ENCODE peak calls at places on chromosomes 1 and 21, in ten cellular contexts. G is breast epithelium; H is CD8-positive, alpha-beta memory T cell; K is GM23248; R is endothelial cell of umbilical vein; I is heart left ventricle; Q is adrenal gland; J is naive thymus-derived CD4-positive, alpha-beta T cell; N is CD8-positive, alpha-beta T cell; Y is right cardiac atrium. S is an unnamed sample.

GRCh38 chr1:41615981-41616380 is 131.5 kb upstream of the EDN2 start:
- DNase-seq in G (no peak), H (no peak), K (no peak), R (no peak), I (no peak), Q (no peak), J (no peak), N (no peak), Y (no peak), S (no peak)

GRCh38 chr1:39865762-39866161 is 17.5 kb downstream of the TRIT1 start:
- DNase-seq in G (no peak), H (no peak), K (no peak), R (no peak), I (no peak), Q (no peak), J (no peak), N (no peak), Y (no peak), S (no peak)

GRCh38 chr1:57468661-57469523 is 45.0 kb upstream of the DAB1 start:
- DNase-seq in G (no peak), H (no peak), K (peak; percentile 72), R (no peak), I (no peak), Q (no peak), J (no peak), N (no peak), Y (no peak), S (no peak)

GRCh38 chr1:161119017-161119378 is 1.1 kb downstream of the NIT1 start:
- DNase-seq in G (no peak), H (no peak), K (peak; percentile 32), R (no peak), I (peak; percentile 66), Q (peak; percentile 78), J (no peak), N (no peak), Y (peak; percentile 75), S (no peak)

GRCh38 chr1:45554198-45554597 is 3.6 kb downstream of the AKR1A1 start:
- DNase-seq in G (no peak), H (no peak), K (no peak), R (no peak), I (no peak), Q (no peak), J (no peak), N (no peak), Y (no peak), S (no peak)

GRCh38 chr21:37675202-37675801 is 241.0 kb downstream of the KCNJ6 start:
- DNase-seq in G (peak; percentile 59), H (peak; percentile 29), K (peak; percentile 61), R (peak; percentile 48), I (peak; percentile 80), Q (peak; percentile 35), J (peak; percentile 26), N (peak; percentile 18), Y (peak; percentile 88), S (peak; percentile 94)

GRCh38 chr1:54788462-54788861 is 12.7 kb downstream of the TTC22 start:
- DNase-seq in G (no peak), H (no peak), K (no peak), R (no peak), I (no peak), Q (no peak), J (no peak), N (no peak), Y (no peak), S (no peak)

GRCh38 chr1:6743189-6744101 is 41.8 kb upstream of the CAMTA1 start:
- DNase-seq in G (no peak), H (peak; percentile 29), K (peak; percentile 92), R (peak; percentile 65), I (peak; percentile 72), Q (peak; percentile 60), J (peak; percentile 69), N (no peak), Y (peak; percentile 62), S (peak; percentile 80)

GRCh38 chr1:41657679-41658078 is 173.2 kb upstream of the EDN2 start:
- DNase-seq in G (peak; percentile 39), H (no peak), K (no peak), R (no peak), I (no peak), Q (no peak), J (no peak), N (no peak), Y (no peak), S (no peak)

GRCh38 chr1:221708987-221709386 is 32.9 kb downstream of the DUSP10 start:
- DNase-seq in G (no peak), H (peak; percentile 54), K (peak; percentile 63), R (peak; percentile 13), I (no peak), Q (no peak), J (peak; percentile 64), N (peak; percentile 31), Y (no peak), S (peak; percentile 35)

GRCh38 chr1:56644941-56645662 is at the start of gene PRKAA2:
- DNase-seq in G (peak; percentile 53), H (no peak), K (peak; percentile 69), R (peak; percentile 43), I (peak; percentile 72), Q (peak; percentile 21), J (no peak), N (no peak), Y (peak; percentile 83), S (no peak)

GRCh38 chr1:29563092-29563491 is 326.8 kb downstream of the PTPRU start:
- DNase-seq in G (no peak), H (no peak), K (no peak), R (no peak), I (no peak), Q (no peak), J (no peak), N (no peak), Y (no peak), S (no peak)

DNA sequence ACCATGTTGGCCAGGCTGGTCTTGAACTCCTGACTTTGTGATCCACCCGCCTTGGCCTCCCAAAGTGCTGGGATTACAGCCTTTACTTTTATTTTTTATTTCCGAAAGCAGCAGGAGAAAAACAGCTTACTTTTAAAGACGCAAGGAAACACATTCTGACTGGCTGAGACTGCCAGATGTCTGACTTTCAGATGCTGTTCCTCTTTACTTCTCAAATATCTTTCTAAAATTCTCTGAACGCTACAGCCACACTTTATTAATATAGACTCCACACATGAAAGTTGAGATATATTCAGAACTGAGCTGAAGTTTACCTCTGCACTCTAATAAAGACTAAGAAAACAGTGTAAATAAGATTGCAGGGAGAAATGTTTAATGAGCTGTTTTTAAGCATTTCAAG is 25.0 kb downstream of the WASF2 start:
- DNase-seq in G (no peak), H (no peak), K (no peak), R (no peak), I (no peak), Q (no peak), J (no peak), N (no peak), Y (no peak), S (no peak)
- H3K27ac ChIP-seq in G (no peak overlapping the region), H (no peak overlapping the region), K (no peak overlapping the region), R (no peak overlapping the region), I (no peak overlapping the region), Q (no peak overlapping the region), J (peak overlapping the region; percentile 0), N (no peak overlapping the region), Y (no peak overlapping the region), S (peak overlapping the region; percentile 46)

GRCh38 chr1:51638350-51638749 is 21.5 kb downstream of the OSBPL9 start:
- DNase-seq in G (no peak), H (no peak), K (no peak), R (no peak), I (no peak), Q (no peak), J (no peak), N (no peak), Y (no peak), S (no peak)

GRCh38 chr1:51636191-51636590 is 19.3 kb downstream of the OSBPL9 start:
- DNase-seq in G (no peak), H (no peak), K (peak; percentile 12), R (no peak), I (no peak), Q (no peak), J (no peak), N (no peak), Y (no peak), S (no peak)

GRCh38 chr1:51634618-51635017 is 17.7 kb downstream of the OSBPL9 start:
- DNase-seq in G (no peak), H (no peak), K (no peak), R (no peak), I (no peak), Q (no peak), J (no peak), N (no peak), Y (no peak), S (no peak)

GRCh38 chr1:51635611-51636010 is 18.7 kb downstream of the OSBPL9 start:
- DNase-seq in G (no peak), H (no peak), K (no peak), R (no peak), I (no peak), Q (no peak), J (no peak), N (no peak), Y (no peak), S (no peak)

DNA sequence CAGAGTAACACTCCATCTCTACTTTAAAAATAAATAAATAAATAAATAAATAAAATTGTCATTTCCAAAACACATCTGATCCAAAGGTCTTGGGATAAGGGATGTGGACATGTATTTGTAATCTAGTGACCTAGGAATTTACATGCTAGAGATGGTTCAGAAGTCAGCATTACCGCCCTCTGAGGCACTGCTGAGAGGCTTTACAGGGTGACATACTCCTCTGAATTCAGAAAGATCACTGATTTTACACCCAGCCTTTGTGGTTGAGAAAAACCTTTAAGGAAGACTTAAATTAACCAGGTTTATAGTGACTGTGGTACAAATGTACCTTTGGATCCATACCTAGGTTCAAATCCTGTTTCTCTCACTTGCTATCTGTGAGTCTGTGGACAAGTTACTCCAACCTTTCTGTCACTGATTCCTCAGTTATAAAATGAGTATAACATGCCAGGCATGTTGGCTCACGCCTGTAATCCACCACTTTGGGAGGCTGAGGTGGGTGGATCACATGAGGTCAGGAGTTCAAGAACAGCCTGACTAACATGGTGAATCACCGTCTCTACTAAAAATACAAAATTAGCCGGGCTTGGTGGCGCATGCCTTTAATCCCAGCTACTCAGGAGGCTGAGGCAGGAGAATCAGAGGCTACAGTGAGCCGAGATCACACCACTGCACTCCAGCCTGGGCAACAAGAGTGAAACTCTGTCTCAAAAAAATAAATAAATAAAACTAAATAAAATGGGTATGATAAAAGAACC is 20.1 kb downstream of the OSBPL9 start:
- DNase-seq in G (no peak), H (no peak), K (peak; percentile 90), R (peak; percentile 64), I (no peak), Q (peak; percentile 81), J (no peak), N (no peak), Y (no peak), S (no peak)
- H3K27ac ChIP-seq in G (peak overlapping the region; percentile 70), H (no peak overlapping the region), K (peak overlapping the region; percentile 73), R (peak overlapping the region; percentile 70), I (peak overlapping the region; percentile 48), Q (no peak overlapping the region), J (no peak overlapping the region), N (no peak overlapping the region), Y (no peak overlapping the region), S (no peak overlapping the region)

GRCh38 chr1:1631793-1632420 is at the start of gene MMP23B:
- DNase-seq in G (no peak), H (no peak), K (peak; percentile 20), R (no peak), I (peak; percentile 72), Q (no peak), J (no peak), N (no peak), Y (peak; percentile 84), S (peak; percentile 89)
- H3K27ac ChIP-seq in G (peak within 1 kb of the TSS; percentile 74), H (peak within 1 kb of the TSS; percentile 24), K (no peak within 1 kb of the TSS), R (no peak within 1 kb of the TSS), I (peak within 1 kb of the TSS; percentile 94), Q (no peak within 1 kb of the TSS), J (no peak within 1 kb of the TSS), N (peak within 1 kb of the TSS; percentile 20), Y (peak within 1 kb of the TSS; percentile 18), S (peak within 1 kb of the TSS; percentile 86)

GRCh38 chr1:203187306-203188264 is 1.1 kb upstream of the CHI3L1 start:
- DNase-seq in G (no peak), H (no peak), K (no peak), R (no peak), I (no peak), Q (no peak), J (no peak), N (no peak), Y (no peak), S (no peak)
- H3K27ac ChIP-seq in G (peak overlapping the region; percentile 86), H (no peak overlapping the region), K (no peak overlapping the region), R (no peak overlapping the region), I (no peak overlapping the region), Q (no peak overlapping the region), J (no peak overlapping the region), N (no peak overlapping the region), Y (no peak overlapping the region), S (peak overlapping the region; percentile 49)

S was measured in upper lobe of left lung.